ENCODE peak calls at places on chromosome 5, in five cellular contexts. I is A673, X is A549, F is HCT116, K is body of pancreas. V is an unnamed sample. For H3K4me1, the result is how much of the 10 kb centered on the place peaks cover.

GRCh38 chr5:59081693-59082092 is 498.8 kb downstream of the RAB3C start:
- DNase-seq in I (peak), K (no peak), X (no peak), F (no peak), V (no peak)

GRCh38 chr5:131877873-131878272 is 67.6 kb downstream of the MEIKIN start:
- DNase-seq in X (no peak), I (no peak), F (no peak), K (no peak), V (no peak)

GRCh38 chr5:145975361-145976066 is 39.1 kb downstream of the SH3RF2 start:
- DNase-seq in F (peak), K (peak), X (peak), I (no peak), V (peak)

GRCh38 chr5:143638654-143639053 is 173.3 kb upstream of the HMHB1 start:
- DNase-seq in X (no peak), I (no peak), F (no peak), K (no peak), V (no peak)

GRCh38 chr5:82360043-82360442 is 81.9 kb upstream of the RPS23 start:
- DNase-seq in I (no peak), F (no peak), K (no peak), X (no peak), V (no peak)

GRCh38 chr5:35651002-35651756 is 33.5 kb downstream of the SPEF2 start:
- DNase-seq in K (peak), X (peak), F (peak), I (peak), V (peak)

GRCh38 chr5:144144956-144145751 is 25.3 kb downstream of the YIPF5 start:
- DNase-seq in K (no peak), X (no peak), F (no peak), I (no peak), V (no peak)

GRCh38 chr5:175796536-175797499 is 74.6 kb upstream of the CPLX2 start:
- DNase-seq in F (peak), I (peak), K (peak), X (peak), V (peak)

GRCh38 chr5:95963650-95964410 is 2.2 kb upstream of the ELL2 start:
- DNase-seq in X (no peak), K (no peak), F (no peak), I (peak), V (no peak)

GRCh38 chr5:60026174-60026573 is 132.6 kb upstream of the PDE4D start:
- DNase-seq in X (peak), F (no peak), K (no peak), I (no peak), V (no peak)

GRCh38 chr5:61673007-61673735 is 341.1 kb downstream of the ZSWIM6 start:
- DNase-seq in X (peak), I (no peak), F (peak), K (peak), V (no peak)

GRCh38 chr5:14684757-14685156 is 20.2 kb downstream of the OTULIN start:
- DNase-seq in K (no peak), F (no peak), X (no peak), I (no peak), V (no peak)

GRCh38 chr5:73564644-73565165 is 734 bp downstream of the ANKRA2 start:
- DNase-seq in I (no peak), F (no peak), K (no peak), X (no peak), V (no peak)

GRCh38 chr5:174188300-174188699 is 142.8 kb downstream of the NSG2 start:
- DNase-seq in K (no peak), F (peak), I (no peak), X (no peak), V (peak)

GRCh38 chr5:167950126-167950721 is 341.2 kb upstream of the WWC1 start:
- DNase-seq in F (no peak), X (no peak), K (no peak), I (peak), V (peak)

GRCh38 chr5:84181093-84181492 is 203.6 kb downstream of the EDIL3 start:
- DNase-seq in F (no peak), K (no peak), X (no peak), I (no peak), V (no peak)

GRCh38 chr5:154138701-154139100 is 51.8 kb upstream of the GALNT10 start:
- DNase-seq in X (no peak), K (peak), I (no peak), F (no peak), V (peak)

GRCh38 chr5:133753856-133754255 is 141.5 kb upstream of the FSTL4 start:
- DNase-seq in I (peak), K (no peak), F (no peak), X (no peak), V (no peak)

GRCh38 chr5:168317521-168318147 is 26.2 kb downstream of the WWC1 start:
- DNase-seq in F (peak), K (peak), I (peak), X (peak), V (no peak)

GRCh38 chr5:173688708-173689107 is 72.3 kb upstream of the BOD1 start:
- DNase-seq in I (no peak), X (peak), K (peak), F (no peak), V (no peak)

GRCh38 chr5:66427043-66427442 is 169.2 kb upstream of the MAST4 start:
- DNase-seq in K (no peak), X (no peak), I (no peak), F (no peak), V (no peak)

GRCh38 chr5:142740474-142740873 is 29.7 kb upstream of the ARHGAP26 start:
- DNase-seq in F (no peak), I (no peak), K (no peak), X (peak), V (no peak)

GRCh38 chr5:141515946-141516647 is 27.2 kb downstream of the PCDHGC5 start:
- DNase-seq in K (no peak), F (no peak), X (no peak), I (no peak), V (no peak)

GRCh38 chr5:79076819-79077218 is 7.3 kb downstream of the BHMT2 start:
- DNase-seq in X (no peak), F (no peak), I (no peak), K (no peak), V (no peak)

GRCh38 chr5:115494570-115495289 is 49.8 kb downstream of the FEM1C start:
- DNase-seq in F (no peak), X (no peak), I (no peak), K (no peak), V (no peak)

GRCh38 chr5:24823625-24824024 is 178.8 kb upstream of the CDH10 start:
- DNase-seq in F (no peak), I (no peak), X (no peak), K (no peak), V (no peak)

GRCh38 chr5:73948289-73948688 is 322.3 kb downstream of the ARHGEF28 start:
- DNase-seq in F (no peak), I (no peak), X (no peak), K (no peak), V (no peak)

GRCh38 chr5:20514145-20514544 is 526.1 kb upstream of the CDH18 start:
- DNase-seq in F (no peak), I (no peak), K (no peak), X (no peak), V (no peak)

DNA sequence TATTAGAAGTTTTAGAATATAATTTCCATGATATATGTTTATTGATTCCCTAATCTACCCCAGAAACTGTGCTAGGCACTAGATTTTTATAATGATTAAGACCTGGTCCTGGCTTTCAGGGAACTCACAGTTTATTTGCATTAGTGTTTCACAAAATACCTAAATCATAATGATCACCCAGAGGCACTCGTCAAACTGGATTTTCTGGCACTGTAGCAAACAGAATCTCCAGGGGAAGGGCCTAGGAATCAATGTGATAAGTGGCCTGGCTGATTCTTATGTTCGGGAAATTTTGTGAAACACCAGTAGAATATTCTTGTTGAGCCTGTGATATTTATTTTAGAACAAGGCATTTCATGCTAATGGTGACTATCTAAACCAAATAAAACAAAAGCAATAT is 37.4 kb upstream of the SRP19 start:
- DNase-seq in X (no peak), I (no peak), F (no peak), K (no peak), V (no peak)
- H3K4me1 ChIP-seq in X (under half), I (under half), F (under half), K (under half), V (under half)

GRCh38 chr5:171855265-171855664 is 69.6 kb downstream of the SMIM23 start:
- DNase-seq in X (no peak), F (no peak), K (no peak), I (no peak), V (no peak)
- H3K4me1 ChIP-seq in X (under half), F (under half), K (under half), I (under half), V (under half)

DNA sequence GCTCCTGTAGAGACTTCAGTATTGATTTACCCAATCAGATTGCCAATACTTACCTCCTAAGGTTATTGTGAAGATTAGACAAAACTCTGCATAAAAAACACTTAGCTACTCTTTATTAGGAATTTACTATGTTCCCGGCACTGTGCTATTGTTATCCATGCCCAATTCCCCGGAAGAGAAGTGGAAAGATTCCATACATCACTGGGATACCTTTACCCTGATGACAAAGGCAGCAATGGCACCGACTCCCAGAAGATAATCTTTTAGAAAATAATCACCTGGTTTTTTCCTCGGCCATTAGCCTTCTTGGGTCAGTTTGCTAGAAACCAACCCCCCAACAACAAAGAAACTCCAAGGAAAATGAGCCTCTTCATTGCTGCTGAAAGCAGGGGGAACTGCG is 226.0 kb downstream of the SNX18 start:
- DNase-seq in F (no peak), X (no peak), I (no peak), K (no peak), V (no peak)
- H3K4me1 ChIP-seq in F (under half), X (under half), I (under half), K (under half), V (under half)

DNA sequence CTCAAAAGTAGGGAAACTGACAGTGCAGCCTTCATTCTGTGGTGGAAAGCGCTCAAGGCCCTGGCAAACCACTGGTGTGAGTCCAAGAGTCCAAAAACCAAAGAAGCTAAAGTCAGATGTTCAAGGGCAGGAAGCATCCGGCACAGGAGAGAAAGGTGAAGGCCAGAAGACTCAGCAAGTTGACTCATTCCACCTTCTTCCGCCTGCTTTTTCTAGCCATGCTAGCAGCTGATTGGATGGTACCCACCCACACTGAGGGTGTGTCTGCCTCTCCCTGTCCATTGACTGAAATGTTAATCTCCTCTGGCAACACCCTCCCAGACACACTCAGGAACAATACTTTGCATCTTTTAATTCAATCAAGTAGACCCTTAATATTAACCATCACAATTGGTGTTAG is 296.1 kb downstream of the NDUFS4 start:
- DNase-seq in K (no peak), X (no peak), I (no peak), F (no peak), V (no peak)
- H3K4me1 ChIP-seq in K (under half), X (under half), I (under half), F (under half), V (under half)

DNA sequence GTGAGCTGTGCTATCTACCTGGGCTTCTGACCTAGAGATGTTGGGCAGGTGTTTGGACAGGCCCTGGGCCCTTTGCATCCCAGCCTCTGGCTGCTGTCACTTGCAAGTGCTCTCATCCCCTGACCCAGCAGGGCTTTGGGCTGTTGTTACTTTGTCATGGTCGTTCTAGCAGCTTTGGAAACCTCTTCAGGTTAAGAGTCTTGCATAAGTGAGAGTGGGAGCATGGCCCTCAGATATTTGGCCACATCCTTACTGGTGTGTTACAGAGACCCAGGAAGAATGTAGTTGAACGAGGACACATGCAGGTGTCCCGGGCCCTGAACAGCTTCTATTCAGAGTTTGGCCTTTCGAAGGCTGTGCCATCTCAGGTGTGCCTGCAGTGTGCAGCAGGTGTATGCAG is 4.5 kb downstream of the TENT4A start:
- DNase-seq in F (no peak), X (no peak), I (no peak), K (no peak), V (no peak)
- H3K4me1 ChIP-seq in F (under half), X (under half), I (under half), K (half or more), V (under half)

GRCh38 chr5:10586008-10586407 is 22.1 kb downstream of the ANKRD33B start:
- DNase-seq in X (no peak), F (no peak), I (no peak), K (no peak), V (no peak)
- H3K4me1 ChIP-seq in X (under half), F (under half), I (under half), K (under half), V (under half)

GRCh38 chr5:139638090-139638735 is 9.9 kb upstream of the CXXC5 start:
- DNase-seq in X (no peak), I (no peak), F (no peak), K (peak), V (peak)

GRCh38 chr5:139637438-139638089 is 10.6 kb upstream of the CXXC5 start:
- DNase-seq in F (no peak), I (peak), K (peak), X (no peak), V (peak)

GRCh38 chr5:139635606-139636206 is 12.4 kb upstream of the CXXC5 start:
- DNase-seq in F (no peak), I (peak), K (peak), X (peak), V (peak)

GRCh38 chr5:139636207-139636792 is 11.8 kb upstream of the CXXC5 start:
- DNase-seq in K (peak), I (no peak), F (no peak), X (no peak), V (peak)

DNA sequence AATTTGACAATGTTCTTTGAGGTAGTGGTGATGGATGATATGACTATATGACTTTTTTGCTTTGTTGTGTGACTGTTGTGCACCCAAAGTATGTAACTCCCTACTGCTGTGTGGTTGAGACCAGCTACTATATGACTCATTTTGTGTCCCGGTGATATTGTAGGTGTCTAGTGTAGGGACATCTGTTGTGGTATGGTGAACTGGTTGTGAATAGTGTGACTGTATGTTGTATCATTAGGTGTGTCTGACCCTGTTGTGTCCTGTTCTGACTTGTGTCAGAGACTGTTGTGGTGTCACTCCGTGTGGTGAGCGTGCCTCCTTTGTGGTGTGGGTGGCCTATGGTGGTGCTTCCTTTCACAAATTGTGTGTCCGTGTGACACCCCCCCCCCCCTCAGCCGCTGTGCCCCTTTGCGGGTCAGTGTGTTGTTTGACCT is 11.2 kb upstream of the CXXC5 start:
- DNase-seq in F (no peak), K (no peak), I (no peak), X (no peak), V (no peak)
- H3K4me1 ChIP-seq in F (half or more), K (half or more), I (under half), X (half or more), V (half or more)